ENCODE peak calls at places on chromosome 9, in seven cellular contexts. B is PC-3; A is right atrium auricular region; M is GM23248; N is GM12878; W is naive thymus-derived CD4-positive, alpha-beta T cell; U is GM23338. X is an unnamed sample.

GRCh38 chr9:130715270-130716077 is 21.9 kb downstream of the EXOSC2 start:
- DNase-seq in M (peak), B (peak), U (no peak), W (no peak), A (no peak), N (no peak), X (peak)

GRCh38 chr9:112914524-112914923 is 23.8 kb upstream of the SLC46A2 start:
- DNase-seq in M (peak), W (no peak), A (no peak), B (peak), U (no peak), N (no peak), X (no peak)

GRCh38 chr9:122127396-122127798 is 32.2 kb downstream of the NDUFA8 start:
- DNase-seq in B (no peak), A (no peak), M (peak), U (no peak), W (no peak), N (no peak), X (no peak)

GRCh38 chr9:77472646-77473045 is 175.5 kb downstream of the GNA14 start:
- DNase-seq in A (no peak), B (no peak), N (no peak), M (no peak), W (no peak), U (no peak), X (no peak)

GRCh38 chr9:27352457-27353188 is 55.7 kb upstream of the EQTN start:
- DNase-seq in A (no peak), M (no peak), U (no peak), N (peak), W (no peak), B (no peak), X (no peak)

GRCh38 chr9:82038897-82039296 is 50.3 kb downstream of the SPATA31D1 start:
- DNase-seq in U (no peak), W (no peak), A (no peak), M (no peak), B (no peak), N (no peak), X (no peak)

GRCh38 chr9:133203506-133204075 is 5.5 kb downstream of the OBP2B start:
- DNase-seq in B (no peak), A (no peak), W (no peak), U (no peak), N (no peak), M (no peak), X (no peak)

GRCh38 chr9:89342948-89343347 is 24.6 kb downstream of the SECISBP2 start:
- DNase-seq in N (no peak), W (no peak), B (no peak), U (no peak), M (peak), A (no peak), X (no peak)

GRCh38 chr9:105359899-105360298 is 87.9 kb upstream of the FSD1L start:
- DNase-seq in W (no peak), N (no peak), U (no peak), M (peak), A (no peak), B (no peak), X (peak)

GRCh38 chr9:76526026-76526425 is 67.0 kb downstream of the GCNT1 start:
- DNase-seq in B (peak), U (no peak), W (no peak), A (no peak), M (peak), N (no peak), X (no peak)

GRCh38 chr9:22657713-22658112 is 211.1 kb downstream of the DMRTA1 start:
- DNase-seq in U (no peak), A (no peak), B (no peak), N (no peak), M (peak), W (no peak), X (no peak)

GRCh38 chr9:95082401-95083084 is 235.0 kb downstream of the FANCC start:
- DNase-seq in N (no peak), A (no peak), W (no peak), B (no peak), M (no peak), U (no peak), X (no peak)

GRCh38 chr9:114372971-114373591 is 14.7 kb downstream of the AKNA start:
- DNase-seq in W (peak), M (no peak), N (peak), B (no peak), U (no peak), A (no peak), X (no peak)

GRCh38 chr9:126642839-126643238 is 29.1 kb downstream of the LMX1B start:
- DNase-seq in M (no peak), U (no peak), A (no peak), W (no peak), N (no peak), B (no peak), X (no peak)

GRCh38 chr9:117334101-117334500 is 80.8 kb downstream of the ASTN2 start:
- DNase-seq in A (no peak), N (no peak), W (no peak), M (no peak), B (no peak), U (peak), X (no peak)

GRCh38 chr9:18989865-18990264 is 43.1 kb downstream of the SAXO1 start:
- DNase-seq in M (no peak), A (no peak), U (no peak), N (no peak), B (no peak), W (no peak), X (no peak)

GRCh38 chr9:21802418-21803000 is at the start of gene MTAP:
- DNase-seq in U (peak), N (peak), W (peak), A (peak), B (peak), M (peak), X (peak)

GRCh38 chr9:114611516-114612271 is 603 bp downstream of the TMEM268 start:
- DNase-seq in U (peak), A (peak), N (no peak), B (peak), W (peak), M (peak), X (no peak)

GRCh38 chr9:123654218-123654617 is 275.7 kb downstream of the DENND1A start:
- DNase-seq in A (no peak), W (no peak), B (no peak), M (no peak), N (no peak), U (no peak), X (no peak)

GRCh38 chr9:105191508-105192118 is 52.8 kb upstream of the SLC44A1 start:
- DNase-seq in N (peak), A (no peak), W (no peak), B (peak), M (peak), U (no peak), X (no peak)

GRCh38 chr9:91963711-91964240 is 13.7 kb upstream of the ROR2 start:
- DNase-seq in N (no peak), B (no peak), A (no peak), U (no peak), M (no peak), W (no peak), X (no peak)

GRCh38 chr9:17018001-17018491 is 116.8 kb upstream of the CNTLN start:
- DNase-seq in A (peak), B (no peak), N (no peak), M (peak), U (no peak), W (no peak), X (peak)

GRCh38 chr9:70832487-70832886 is 288.9 kb downstream of the TRPM3 start:
- DNase-seq in M (peak), B (no peak), N (no peak), U (no peak), A (no peak), W (no peak), X (no peak)

GRCh38 chr9:120480707-120481106 is 99.3 kb downstream of the CDK5RAP2 start:
- DNase-seq in U (no peak), N (no peak), W (no peak), B (no peak), A (no peak), M (peak), X (no peak)

GRCh38 chr9:72721086-72721485 is 199.7 kb downstream of the TMC1 start:
- DNase-seq in W (no peak), B (no peak), A (no peak), N (no peak), M (no peak), U (peak), X (no peak)

GRCh38 chr9:120668399-120668798 is 45.9 kb downstream of the MEGF9 start:
- DNase-seq in A (no peak), M (no peak), N (no peak), B (no peak), U (no peak), W (no peak), X (no peak)

GRCh38 chr9:14323969-14324366 is 10.0 kb upstream of the NFIB start:
- DNase-seq in N (no peak), A (no peak), B (no peak), M (no peak), W (no peak), U (no peak), X (no peak)

GRCh38 chr9:128027166-128027539 is 40.0 kb downstream of the NAIF1 start:
- DNase-seq in N (no peak), M (peak), W (peak), B (no peak), A (no peak), U (no peak), X (no peak)

GRCh38 chr9:134136117-134136996 is 475 bp downstream of the WDR5 start:
- DNase-seq in W (no peak), N (no peak), B (no peak), A (no peak), M (peak), U (peak), X (no peak)

GRCh38 chr9:76873056-76873792 is 32.7 kb downstream of the PRUNE2 start:
- DNase-seq in U (peak), A (no peak), W (no peak), N (no peak), B (no peak), M (peak), X (no peak)

GRCh38 chr9:85009251-85009650 is 339.7 kb downstream of the NTRK2 start:
- DNase-seq in N (peak), U (no peak), W (no peak), M (no peak), B (no peak), A (no peak), X (no peak)

GRCh38 chr9:98146101-98146991 is 27.3 kb upstream of the TRIM14 start:
- DNase-seq in W (no peak), B (peak), M (peak), N (peak), U (no peak), A (no peak), X (no peak)

GRCh38 chr9:124477211-124478013 is 27.2 kb downstream of the ADGRD2 start:
- DNase-seq in A (no peak), B (no peak), M (peak), W (no peak), U (peak), N (no peak), X (no peak)

GRCh38 chr9:26656003-26656940 is 236.3 kb downstream of the CAAP1 start:
- DNase-seq in U (peak), W (no peak), N (no peak), A (no peak), B (peak), M (peak), X (no peak)

GRCh38 chr9:91261417-91261816 is 100.3 kb downstream of the AUH start:
- DNase-seq in M (no peak), A (no peak), U (no peak), N (no peak), B (no peak), W (no peak), X (no peak)

GRCh38 chr9:135419106-135419505 is 60.5 kb upstream of the PPP1R26 start:
- DNase-seq in U (no peak), B (peak), W (no peak), M (no peak), A (no peak), N (no peak), X (no peak)

GRCh38 chr9:120395374-120395773 is 184.6 kb downstream of the CDK5RAP2 start:
- DNase-seq in U (no peak), B (no peak), W (no peak), A (no peak), M (no peak), N (no peak), X (no peak)

GRCh38 chr9:134892820-134893420 is 12.3 kb downstream of the FCN2 start:
- DNase-seq in U (no peak), B (no peak), W (no peak), N (no peak), M (no peak), A (no peak), X (no peak)

GRCh38 chr9:3894764-3895163 is 369.0 kb upstream of the RFX3 start:
- DNase-seq in B (no peak), A (no peak), N (no peak), U (no peak), M (peak), W (no peak), X (peak)

GRCh38 chr9:112145886-112146285 is 29.2 kb downstream of the SUSD1 start:
- DNase-seq in W (no peak), B (peak), M (no peak), N (no peak), U (peak), A (no peak), X (no peak)

GRCh38 chr9:6609499-6610016 is 36.0 kb downstream of the GLDC start:
- DNase-seq in N (no peak), A (no peak), W (no peak), M (no peak), B (no peak), U (no peak), X (no peak)

GRCh38 chr9:6600006-6600405 is 45.5 kb downstream of the GLDC start:
- DNase-seq in U (no peak), B (no peak), N (no peak), A (no peak), W (no peak), M (no peak), X (no peak)

GRCh38 chr9:6610073-6610472 is 35.5 kb downstream of the GLDC start:
- DNase-seq in B (no peak), U (no peak), A (no peak), W (no peak), N (no peak), M (no peak), X (no peak)

GRCh38 chr9:6600426-6600825 is 45.1 kb downstream of the GLDC start:
- DNase-seq in B (no peak), U (no peak), N (no peak), W (no peak), A (no peak), M (no peak), X (no peak)

DNA sequence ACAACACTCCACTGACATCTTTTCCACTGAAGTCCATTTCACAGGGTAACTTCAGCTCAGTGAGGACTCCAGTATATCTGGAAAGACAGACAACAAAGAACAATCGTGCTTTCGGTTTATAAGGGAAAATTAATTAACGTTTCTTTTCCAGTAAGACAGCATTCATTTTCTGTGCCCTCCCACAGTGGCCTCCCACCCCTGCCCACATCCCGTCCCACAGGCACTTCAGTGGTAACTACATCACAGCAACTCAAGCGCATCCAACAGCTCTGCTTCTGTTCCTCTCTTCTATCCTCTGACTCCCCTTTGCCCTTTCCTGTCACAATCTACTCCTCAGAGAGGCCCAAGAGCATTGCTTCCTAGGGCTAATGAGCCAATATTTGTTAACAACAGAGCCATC is 40.3 kb downstream of the GLDC start:
- DNase-seq in W (no peak), A (no peak), M (no peak), U (no peak), N (peak), B (no peak), X (no peak)
- H3K4me3 ChIP-seq in W (no peak), A (no peak), M (no peak), U (no peak), N (peak), B (no peak), X (no peak)

DNA sequence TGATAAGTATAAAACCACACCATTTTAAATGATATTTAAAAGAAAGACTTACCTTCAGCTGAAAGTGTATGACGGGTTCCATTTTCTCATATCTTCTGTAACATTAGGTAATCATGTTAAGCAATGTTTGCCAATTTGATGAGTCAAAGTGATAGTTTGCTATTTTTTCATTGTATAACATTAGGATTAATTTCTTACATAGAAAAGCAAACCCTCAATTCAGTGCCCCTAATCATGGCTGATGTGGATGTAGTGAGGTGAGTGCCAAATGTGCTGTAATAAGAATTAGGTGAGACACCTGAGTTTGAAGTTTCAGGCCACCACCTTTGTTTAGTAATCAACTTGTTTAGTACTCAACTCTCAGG is 68.0 kb downstream of the UNC13B start:
- DNase-seq in N (no peak), U (no peak), M (peak), W (no peak), A (no peak), B (peak), X (no peak)
- H3K27ac ChIP-seq in N (no peak), U (no peak), M (no peak), W (no peak), A (no peak), B (no peak), X (no peak)

GRCh38 chr9:33447404-33448158 is at the start of gene AQP3:
- DNase-seq in U (peak), B (peak), W (peak), M (peak), A (peak), N (no peak), X (no peak)

GRCh38 chr9:33446507-33447403 is 638 bp downstream of the AQP3 start:
- DNase-seq in M (peak), U (no peak), W (peak), N (peak), B (peak), A (peak), X (peak)

GRCh38 chr9:33449715-33450114 is 2.3 kb upstream of the AQP3 start:
- DNase-seq in M (no peak), U (no peak), B (no peak), N (no peak), A (no peak), W (no peak), X (no peak)

GRCh38 chr9:33445941-33446506 is 1.4 kb downstream of the AQP3 start:
- DNase-seq in U (no peak), B (no peak), W (no peak), M (no peak), N (no peak), A (no peak), X (no peak)

GRCh38 chr9:33448159-33448511 is 742 bp upstream of the AQP3 start:
- DNase-seq in N (no peak), A (no peak), W (no peak), B (no peak), M (no peak), U (no peak), X (no peak)
- H3K4me3 ChIP-seq in N (peak), A (no peak), W (peak), B (no peak), M (peak), U (peak), X (no peak)

GRCh38 chr9:101478906-101479305 is 43.3 kb upstream of the ALDOB start:
- DNase-seq in W (no peak), A (no peak), M (no peak), B (no peak), N (no peak), U (no peak), X (no peak)
- H3K27ac ChIP-seq in W (no peak), A (no peak), M (no peak), B (no peak), N (no peak), U (no peak), X (no peak)

DNA sequence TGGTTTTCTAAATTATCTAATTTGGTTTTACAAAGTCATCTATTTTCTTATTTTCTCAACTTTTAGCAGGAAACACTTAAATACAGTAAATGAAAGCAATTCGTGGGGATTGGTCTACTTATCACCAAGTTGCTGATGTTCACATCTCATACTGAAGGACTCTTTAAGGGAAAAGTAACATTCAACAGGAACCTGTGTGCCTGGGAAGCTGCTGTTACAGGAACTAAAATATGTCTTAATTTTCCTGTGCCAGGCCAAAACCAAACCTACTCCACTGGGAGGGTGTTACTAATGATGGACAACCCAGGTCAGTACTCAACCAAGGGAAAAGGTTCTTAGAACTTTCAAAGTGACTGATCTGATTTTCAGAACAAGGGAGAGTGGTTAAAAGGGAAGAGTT is 5.3 kb downstream of the ISCA1 start:
- DNase-seq in N (no peak), A (no peak), U (no peak), W (no peak), M (no peak), B (no peak), X (no peak)
- H3K4me3 ChIP-seq in N (no peak), A (no peak), U (no peak), W (no peak), M (no peak), B (no peak), X (no peak)